ENCODE peak calls at places on chromosomes 3 and 15, in six cellular contexts. One of them, this sample, is unnamed.

GRCh38 chr15:70399204-70399603 is 301.5 kb upstream of the TLE3 start:
- DNase-seq in non-pigmented ciliary epithelial cell: no peak
- DNase-seq in naive thymus-derived CD4-positive, alpha-beta T cell: no peak
- DNase-seq in stimulated activated CD4-positive, alpha-beta T cell treated with anti-CD3 and anti-CD28 coated beads, TNF-alpha, amount 100 ng/mL, for 1 hour: no peak
- DNase-seq in PC-3: no peak
- DNase-seq in activated T-helper 2 cell treated with anti-CD3 and anti-CD28 coated beads, Interferon-gamma antibody, Interleukin-2, Interleukin-4, amounts not matched to agents 10 μg/mL and 5 μg/mL and 100 μg/mL, durations not matched to agents 14 hours and 24 hours and 36 hours: no peak
- DNase-seq in this sample: no peak

GRCh38 chr3:132660745-132661067 is 577 bp downstream of the UBA5 start:
- DNase-seq in non-pigmented ciliary epithelial cell: no peak
- DNase-seq in naive thymus-derived CD4-positive, alpha-beta T cell: no peak
- DNase-seq in stimulated activated CD4-positive, alpha-beta T cell treated with anti-CD3 and anti-CD28 coated beads, TNF-alpha, amount 100 ng/mL, for 1 hour: no peak
- DNase-seq in PC-3: peak
- DNase-seq in activated T-helper 2 cell treated with anti-CD3 and anti-CD28 coated beads, Interferon-gamma antibody, Interleukin-2, Interleukin-4, amounts not matched to agents 10 μg/mL and 5 μg/mL and 100 μg/mL, durations not matched to agents 14 hours and 24 hours and 36 hours: no peak
- DNase-seq in this sample: no peak

GRCh38 chr3:112360574-112360973 is 27.6 kb downstream of the CD200 start:
- DNase-seq in non-pigmented ciliary epithelial cell: no peak
- DNase-seq in naive thymus-derived CD4-positive, alpha-beta T cell: no peak
- DNase-seq in stimulated activated CD4-positive, alpha-beta T cell treated with anti-CD3 and anti-CD28 coated beads, TNF-alpha, amount 100 ng/mL, for 1 hour: no peak
- DNase-seq in PC-3: no peak
- DNase-seq in activated T-helper 2 cell treated with anti-CD3 and anti-CD28 coated beads, Interferon-gamma antibody, Interleukin-2, Interleukin-4, amounts not matched to agents 10 μg/mL and 5 μg/mL and 100 μg/mL, durations not matched to agents 14 hours and 24 hours and 36 hours: no peak
- DNase-seq in this sample: no peak

GRCh38 chr3:152902141-152902669 is 67.3 kb downstream of the P2RY1 start:
- DNase-seq in non-pigmented ciliary epithelial cell: no peak
- DNase-seq in naive thymus-derived CD4-positive, alpha-beta T cell: no peak
- DNase-seq in stimulated activated CD4-positive, alpha-beta T cell treated with anti-CD3 and anti-CD28 coated beads, TNF-alpha, amount 100 ng/mL, for 1 hour: no peak
- DNase-seq in PC-3: peak
- DNase-seq in activated T-helper 2 cell treated with anti-CD3 and anti-CD28 coated beads, Interferon-gamma antibody, Interleukin-2, Interleukin-4, amounts not matched to agents 10 μg/mL and 5 μg/mL and 100 μg/mL, durations not matched to agents 14 hours and 24 hours and 36 hours: no peak
- DNase-seq in this sample: no peak

GRCh38 chr3:39707314-39707909 is 102.0 kb upstream of the MYRIP start:
- DNase-seq in non-pigmented ciliary epithelial cell: peak
- DNase-seq in naive thymus-derived CD4-positive, alpha-beta T cell: no peak
- DNase-seq in stimulated activated CD4-positive, alpha-beta T cell treated with anti-CD3 and anti-CD28 coated beads, TNF-alpha, amount 100 ng/mL, for 1 hour: no peak
- DNase-seq in PC-3: peak
- DNase-seq in activated T-helper 2 cell treated with anti-CD3 and anti-CD28 coated beads, Interferon-gamma antibody, Interleukin-2, Interleukin-4, amounts not matched to agents 10 μg/mL and 5 μg/mL and 100 μg/mL, durations not matched to agents 14 hours and 24 hours and 36 hours: no peak
- DNase-seq in this sample: no peak

GRCh38 chr15:41585140-41586047 is 26.4 kb downstream of the TYRO3 start:
- DNase-seq in non-pigmented ciliary epithelial cell: no peak
- DNase-seq in naive thymus-derived CD4-positive, alpha-beta T cell: peak
- DNase-seq in stimulated activated CD4-positive, alpha-beta T cell treated with anti-CD3 and anti-CD28 coated beads, TNF-alpha, amount 100 ng/mL, for 1 hour: no peak
- DNase-seq in PC-3: peak
- DNase-seq in activated T-helper 2 cell treated with anti-CD3 and anti-CD28 coated beads, Interferon-gamma antibody, Interleukin-2, Interleukin-4, amounts not matched to agents 10 μg/mL and 5 μg/mL and 100 μg/mL, durations not matched to agents 14 hours and 24 hours and 36 hours: no peak
- DNase-seq in this sample: peak

GRCh38 chr3:10419637-10420232 is 85.7 kb downstream of the ATP2B2 start:
- DNase-seq in non-pigmented ciliary epithelial cell: no peak
- DNase-seq in naive thymus-derived CD4-positive, alpha-beta T cell: peak
- DNase-seq in stimulated activated CD4-positive, alpha-beta T cell treated with anti-CD3 and anti-CD28 coated beads, TNF-alpha, amount 100 ng/mL, for 1 hour: peak
- DNase-seq in PC-3: peak
- DNase-seq in activated T-helper 2 cell treated with anti-CD3 and anti-CD28 coated beads, Interferon-gamma antibody, Interleukin-2, Interleukin-4, amounts not matched to agents 10 μg/mL and 5 μg/mL and 100 μg/mL, durations not matched to agents 14 hours and 24 hours and 36 hours: no peak
- DNase-seq in this sample: no peak

GRCh38 chr15:37133619-37134018 is 33.3 kb upstream of the MEIS2 start:
- DNase-seq in non-pigmented ciliary epithelial cell: no peak
- DNase-seq in naive thymus-derived CD4-positive, alpha-beta T cell: no peak
- DNase-seq in stimulated activated CD4-positive, alpha-beta T cell treated with anti-CD3 and anti-CD28 coated beads, TNF-alpha, amount 100 ng/mL, for 1 hour: no peak
- DNase-seq in PC-3: peak
- DNase-seq in activated T-helper 2 cell treated with anti-CD3 and anti-CD28 coated beads, Interferon-gamma antibody, Interleukin-2, Interleukin-4, amounts not matched to agents 10 μg/mL and 5 μg/mL and 100 μg/mL, durations not matched to agents 14 hours and 24 hours and 36 hours: no peak
- DNase-seq in this sample: no peak

GRCh38 chr15:70892912-70893560 is 410 bp downstream of the LRRC49 start:
- DNase-seq in non-pigmented ciliary epithelial cell: no peak
- DNase-seq in naive thymus-derived CD4-positive, alpha-beta T cell: no peak
- DNase-seq in stimulated activated CD4-positive, alpha-beta T cell treated with anti-CD3 and anti-CD28 coated beads, TNF-alpha, amount 100 ng/mL, for 1 hour: no peak
- DNase-seq in PC-3: peak
- DNase-seq in activated T-helper 2 cell treated with anti-CD3 and anti-CD28 coated beads, Interferon-gamma antibody, Interleukin-2, Interleukin-4, amounts not matched to agents 10 μg/mL and 5 μg/mL and 100 μg/mL, durations not matched to agents 14 hours and 24 hours and 36 hours: no peak
- DNase-seq in this sample: no peak

GRCh38 chr15:74276560-74276959 is 40.4 kb downstream of the CCDC33 start:
- DNase-seq in non-pigmented ciliary epithelial cell: no peak
- DNase-seq in naive thymus-derived CD4-positive, alpha-beta T cell: no peak
- DNase-seq in stimulated activated CD4-positive, alpha-beta T cell treated with anti-CD3 and anti-CD28 coated beads, TNF-alpha, amount 100 ng/mL, for 1 hour: no peak
- DNase-seq in PC-3: no peak
- DNase-seq in activated T-helper 2 cell treated with anti-CD3 and anti-CD28 coated beads, Interferon-gamma antibody, Interleukin-2, Interleukin-4, amounts not matched to agents 10 μg/mL and 5 μg/mL and 100 μg/mL, durations not matched to agents 14 hours and 24 hours and 36 hours: no peak
- DNase-seq in this sample: no peak

GRCh38 chr15:40241305-40242215 is 2.7 kb downstream of the PAK6 start:
- DNase-seq in non-pigmented ciliary epithelial cell: no peak
- DNase-seq in naive thymus-derived CD4-positive, alpha-beta T cell: no peak
- DNase-seq in stimulated activated CD4-positive, alpha-beta T cell treated with anti-CD3 and anti-CD28 coated beads, TNF-alpha, amount 100 ng/mL, for 1 hour: no peak
- DNase-seq in PC-3: no peak
- DNase-seq in activated T-helper 2 cell treated with anti-CD3 and anti-CD28 coated beads, Interferon-gamma antibody, Interleukin-2, Interleukin-4, amounts not matched to agents 10 μg/mL and 5 μg/mL and 100 μg/mL, durations not matched to agents 14 hours and 24 hours and 36 hours: no peak
- DNase-seq in this sample: no peak

GRCh38 chr3:125148016-125148812 is 64.3 kb downstream of the SLC12A8 start:
- DNase-seq in non-pigmented ciliary epithelial cell: no peak
- DNase-seq in naive thymus-derived CD4-positive, alpha-beta T cell: no peak
- DNase-seq in stimulated activated CD4-positive, alpha-beta T cell treated with anti-CD3 and anti-CD28 coated beads, TNF-alpha, amount 100 ng/mL, for 1 hour: no peak
- DNase-seq in PC-3: no peak
- DNase-seq in activated T-helper 2 cell treated with anti-CD3 and anti-CD28 coated beads, Interferon-gamma antibody, Interleukin-2, Interleukin-4, amounts not matched to agents 10 μg/mL and 5 μg/mL and 100 μg/mL, durations not matched to agents 14 hours and 24 hours and 36 hours: no peak
- DNase-seq in this sample: no peak

GRCh38 chr15:96088592-96088991 is 241.9 kb upstream of the NR2F2 start:
- DNase-seq in non-pigmented ciliary epithelial cell: no peak
- DNase-seq in naive thymus-derived CD4-positive, alpha-beta T cell: no peak
- DNase-seq in stimulated activated CD4-positive, alpha-beta T cell treated with anti-CD3 and anti-CD28 coated beads, TNF-alpha, amount 100 ng/mL, for 1 hour: no peak
- DNase-seq in PC-3: no peak
- DNase-seq in activated T-helper 2 cell treated with anti-CD3 and anti-CD28 coated beads, Interferon-gamma antibody, Interleukin-2, Interleukin-4, amounts not matched to agents 10 μg/mL and 5 μg/mL and 100 μg/mL, durations not matched to agents 14 hours and 24 hours and 36 hours: no peak
- DNase-seq in this sample: no peak

GRCh38 chr3:134008630-134009156 is 21.0 kb downstream of the SLCO2A1 start:
- DNase-seq in non-pigmented ciliary epithelial cell: peak
- DNase-seq in naive thymus-derived CD4-positive, alpha-beta T cell: no peak
- DNase-seq in stimulated activated CD4-positive, alpha-beta T cell treated with anti-CD3 and anti-CD28 coated beads, TNF-alpha, amount 100 ng/mL, for 1 hour: no peak
- DNase-seq in PC-3: peak
- DNase-seq in activated T-helper 2 cell treated with anti-CD3 and anti-CD28 coated beads, Interferon-gamma antibody, Interleukin-2, Interleukin-4, amounts not matched to agents 10 μg/mL and 5 μg/mL and 100 μg/mL, durations not matched to agents 14 hours and 24 hours and 36 hours: no peak
- DNase-seq in this sample: peak